ENCODE peak calls at places on chromosomes 12 and 14, in seven cellular contexts. W is K562; T is fibroblast of lung; L is naive thymus-derived CD4-positive, alpha-beta T cell; D is aorta; H is CD4-positive, alpha-beta memory T cell; E is coronary artery. K is an unnamed sample.

GRCh38 chr12:60501124-60501729 is 905.4 kb downstream of the SLC16A7 start:
- DNase-seq in E (no peak), W (no peak), L (no peak), T (peak), D (no peak), H (no peak), K (no peak)

GRCh38 chr12:32252199-32253073 is 145.8 kb downstream of the BICD1 start:
- DNase-seq in H (no peak), D (no peak), L (no peak), T (no peak), E (no peak), W (no peak), K (no peak)

GRCh38 chr12:50922820-50923219 is 29.5 kb upstream of the HIGD1C start:
- DNase-seq in D (no peak), H (no peak), L (no peak), W (no peak), T (no peak), E (no peak), K (no peak)

GRCh38 chr12:71282020-71282419 is 124.2 kb upstream of the TSPAN8 start:
- DNase-seq in D (no peak), H (no peak), E (no peak), L (no peak), W (no peak), T (no peak), K (no peak)

GRCh38 chr14:104876251-104876699 is 11.2 kb downstream of the CEP170B start:
- DNase-seq in T (no peak), W (peak), E (no peak), H (no peak), D (no peak), L (peak), K (no peak)

GRCh38 chr12:103973909-103974308 is 8.2 kb downstream of the TDG start:
- DNase-seq in T (no peak), D (no peak), L (no peak), W (no peak), H (no peak), E (no peak), K (no peak)

GRCh38 chr12:256958-257357 is 5.7 kb downstream of the SLC6A13 start:
- DNase-seq in L (no peak), E (no peak), W (no peak), H (no peak), T (no peak), D (no peak), K (no peak)

GRCh38 chr12:38921025-38921677 is 15.8 kb upstream of the CPNE8 start:
- DNase-seq in L (no peak), T (peak), W (peak), H (no peak), D (no peak), E (no peak), K (no peak)

GRCh38 chr12:132847363-132848356 is 19.0 kb upstream of the GOLGA3 start:
- DNase-seq in H (no peak), W (no peak), L (no peak), D (no peak), E (no peak), T (no peak), K (no peak)

GRCh38 chr12:96164951-96165858 is 29.0 kb upstream of the ELK3 start:
- DNase-seq in L (no peak), T (no peak), E (no peak), W (no peak), D (no peak), H (no peak), K (no peak)

GRCh38 chr12:129002447-129002846 is 149.2 kb downstream of the GLT1D1 start:
- DNase-seq in L (no peak), D (no peak), H (no peak), T (no peak), E (no peak), W (no peak), K (no peak)

GRCh38 chr14:53538316-53538851 is 385.3 kb upstream of the DDHD1 start:
- DNase-seq in L (no peak), H (no peak), E (no peak), D (no peak), T (no peak), W (no peak), K (no peak)

GRCh38 chr14:65255029-65255545 is 152.8 kb upstream of the MAX start:
- DNase-seq in T (peak), E (no peak), L (no peak), H (no peak), D (no peak), W (no peak), K (no peak)

GRCh38 chr12:46459881-46460545 is 87.4 kb upstream of the SLC38A2 start:
- DNase-seq in E (no peak), T (no peak), L (no peak), W (no peak), H (no peak), D (no peak), K (no peak)

GRCh38 chr12:121989266-121989950 is 32.3 kb upstream of the BCL7A start:
- DNase-seq in T (no peak), W (no peak), E (no peak), H (no peak), L (no peak), D (no peak), K (no peak)

GRCh38 chr12:109582636-109583035 is 9.0 kb downstream of the MVK start:
- DNase-seq in E (no peak), H (no peak), D (no peak), W (no peak), L (no peak), T (no peak), K (no peak)

GRCh38 chr12:39440781-39441180 is 2.1 kb downstream of the KIF21A start:
- DNase-seq in W (no peak), L (no peak), T (no peak), D (no peak), E (no peak), H (no peak), K (no peak)

GRCh38 chr14:64507376-64508156 is 3.0 kb downstream of the ZBTB1 start:
- DNase-seq in D (no peak), H (peak), W (no peak), T (peak), E (no peak), L (no peak), K (no peak)

GRCh38 chr12:106954462-106955376 is 988 bp upstream of the TMEM263 start:
- DNase-seq in T (peak), L (peak), W (peak), H (no peak), E (peak), D (peak), K (no peak)

GRCh38 chr14:91872517-91873470 is 5.5 kb upstream of the TC2N start:
- DNase-seq in D (peak), L (no peak), E (peak), H (peak), T (peak), W (no peak), K (peak)

GRCh38 chr14:99687284-99688209 is 3.4 kb downstream of the CYP46A1 start:
- DNase-seq in T (no peak), D (peak), H (peak), E (no peak), W (peak), L (peak), K (no peak)

GRCh38 chr14:72480465-72481243 is 413.2 kb downstream of the DPF3 start:
- DNase-seq in D (no peak), E (no peak), T (no peak), W (peak), L (no peak), H (no peak), K (no peak)

GRCh38 chr12:118979763-118980406 is 1.5 kb upstream of the SRRM4 start:
- DNase-seq in D (no peak), H (no peak), T (peak), L (peak), E (no peak), W (peak), K (no peak)
- H3K4me3 ChIP-seq in D (no peak), H (no peak), T (no peak), L (no peak), E (no peak), W (no peak), K (no peak)

GRCh38 chr12:43287991-43288390 is 264.0 kb downstream of the ADAMTS20 start:
- DNase-seq in H (no peak), T (no peak), W (no peak), L (no peak), E (no peak), D (no peak), K (no peak)

GRCh38 chr12:43284441-43284840 is 267.6 kb downstream of the ADAMTS20 start:
- DNase-seq in E (no peak), T (peak), L (no peak), H (no peak), W (no peak), D (no peak), K (no peak)

GRCh38 chr12:43283206-43283605 is 268.8 kb downstream of the ADAMTS20 start:
- DNase-seq in T (no peak), H (no peak), D (no peak), W (no peak), L (no peak), E (no peak), K (no peak)

GRCh38 chr12:43282106-43282505 is 269.9 kb downstream of the ADAMTS20 start:
- DNase-seq in E (no peak), D (no peak), W (no peak), T (peak), L (no peak), H (no peak), K (no peak)

DNA sequence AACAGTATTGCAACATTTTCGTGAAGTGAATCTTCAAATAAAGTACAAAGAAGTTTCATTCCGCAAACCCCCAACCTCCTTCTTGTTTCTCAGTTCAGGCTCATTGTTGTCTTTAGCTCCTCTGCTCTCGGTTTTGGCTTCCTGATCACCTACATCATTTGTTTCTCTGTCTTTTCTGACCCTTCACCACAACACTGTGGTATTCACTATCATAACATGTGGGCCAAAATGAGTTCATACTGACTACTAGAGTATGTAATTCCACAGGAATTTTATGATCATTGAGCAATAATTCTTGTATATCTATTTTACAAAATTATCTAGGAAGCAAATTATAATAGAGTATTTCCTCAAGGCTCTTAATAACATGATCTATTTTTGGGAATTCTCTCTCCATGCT is 266.8 kb downstream of the ADAMTS20 start:
- DNase-seq in E (no peak), H (no peak), D (no peak), L (no peak), T (peak), W (no peak), K (peak)
- H3K4me3 ChIP-seq in E (no peak), H (no peak), D (no peak), L (no peak), T (no peak), W (no peak), K (no peak)

GRCh38 chr12:57726151-57726883 is 12.2 kb downstream of the AGAP2 start:
- DNase-seq in E (no peak), T (peak), D (peak), W (no peak), L (peak), H (peak), K (no peak)
- H3K4me3 ChIP-seq in E (peak), T (peak), D (no peak), W (no peak), L (no peak), H (no peak), K (peak)

GRCh38 chr14:26598081-26598671 is 343 bp upstream of the NOVA1 start:
- DNase-seq in W (peak), L (peak), D (peak), H (no peak), T (peak), E (peak), K (peak)

GRCh38 chr14:26595922-26596721 is 1.7 kb downstream of the NOVA1 start:
- DNase-seq in T (peak), D (no peak), L (no peak), H (no peak), E (no peak), W (no peak), K (no peak)

GRCh38 chr14:26594756-26595545 is 2.9 kb downstream of the NOVA1 start:
- DNase-seq in T (no peak), L (no peak), D (no peak), H (no peak), W (no peak), E (no peak), K (no peak)

GRCh38 chr14:26597136-26598080 is at the start of gene NOVA1:
- DNase-seq in W (no peak), E (peak), L (no peak), T (no peak), H (no peak), D (peak), K (no peak)

GRCh38 chr14:26596722-26597030 is 1.2 kb downstream of the NOVA1 start:
- DNase-seq in D (peak), W (no peak), T (peak), E (no peak), L (no peak), H (no peak), K (no peak)
- H3K4me3 ChIP-seq in D (peak), W (no peak), T (peak), E (peak), L (no peak), H (no peak), K (peak)

GRCh38 chr12:30796508-30796780 is 41.7 kb upstream of the CAPRIN2 start:
- DNase-seq in L (no peak), H (no peak), E (no peak), W (peak), T (peak), D (peak), K (peak)

GRCh38 chr12:30795410-30795659 is 40.6 kb upstream of the CAPRIN2 start:
- DNase-seq in E (no peak), W (no peak), D (no peak), T (no peak), L (no peak), H (no peak), K (no peak)

GRCh38 chr12:30795660-30796507 is 41.1 kb upstream of the CAPRIN2 start:
- DNase-seq in W (peak), D (peak), T (peak), L (peak), E (peak), H (peak), K (peak)

GRCh38 chr12:30794020-30794419 is 39.3 kb upstream of the CAPRIN2 start:
- DNase-seq in E (no peak), T (no peak), D (no peak), W (no peak), L (no peak), H (no peak), K (no peak)

GRCh38 chr12:30794591-30795409 is 40.0 kb upstream of the CAPRIN2 start:
- DNase-seq in E (no peak), T (peak), D (no peak), W (no peak), L (no peak), H (no peak), K (peak)
- H3K4me3 ChIP-seq in E (peak), T (peak), D (no peak), W (no peak), L (no peak), H (no peak), K (peak)

K was measured in skeletal muscle cell.